ENCODE peak calls at places on chromosomes 11 and 22, in five cellular contexts. J is prostate gland, Z is transverse colon, N is lower leg skin, S is sigmoid colon. G is an unnamed sample.

GRCh38 chr11:126311464-126312291 is 7.8 kb downstream of the DCPS start:
- DNase-seq in J (no peak), Z (peak; percentile 22), N (no peak), S (peak; percentile 40), G (no peak)

GRCh38 chr11:25566298-25567200 is 765.4 kb upstream of the ANO3 start:
- DNase-seq in J (no peak), Z (no peak), N (no peak), S (peak; percentile 64), G (peak; percentile 17)

GRCh38 chr22:36081023-36081431 is 52.4 kb upstream of the RBFOX2 start:
- DNase-seq in J (no peak), Z (peak; percentile 26), N (no peak), S (peak; percentile 88), G (no peak)

GRCh38 chr11:117479372-117479771 is 151.7 kb downstream of the CEP164 start:
- DNase-seq in J (no peak), Z (no peak), N (no peak), S (no peak), G (no peak)

GRCh38 chr11:107562647-107563208 is 2.8 kb downstream of the ALKBH8 start:
- DNase-seq in J (no peak), Z (no peak), N (no peak), S (no peak), G (no peak)

GRCh38 chr11:66881436-66881835 is 24.6 kb downstream of the LRFN4 start:
- DNase-seq in J (no peak), Z (no peak), N (no peak), S (no peak), G (no peak)

GRCh38 chr11:34604216-34604615 is 16.7 kb upstream of the EHF start:
- DNase-seq in J (no peak), Z (no peak), N (no peak), S (no peak), G (no peak)

GRCh38 chr11:5603326-5603725 is 6.9 kb downstream of the TRIM6 start:
- DNase-seq in J (no peak), Z (no peak), N (peak; percentile 58), S (no peak), G (no peak)

GRCh38 chr22:30104501-30105156 is 24.4 kb downstream of the HORMAD2 start:
- DNase-seq in J (no peak), Z (no peak), N (no peak), S (no peak), G (no peak)

GRCh38 chr11:60762851-60763691 is 6.4 kb downstream of the MS4A15 start:
- DNase-seq in J (no peak), Z (no peak), N (no peak), S (no peak), G (no peak)

GRCh38 chr11:121081320-121081719 is 19.7 kb upstream of the TECTA start:
- DNase-seq in J (no peak), Z (no peak), N (no peak), S (no peak), G (no peak)

GRCh38 chr11:105720096-105720495 is 110.2 kb downstream of the GRIA4 start:
- DNase-seq in J (no peak), Z (no peak), N (no peak), S (no peak), G (no peak)

GRCh38 chr22:24583221-24583971 is 9.5 kb downstream of the LRRC75B start:
- DNase-seq in J (no peak), Z (peak; percentile 32), N (no peak), S (no peak), G (peak; percentile 73)

GRCh38 chr22:30559889-30560288 is 13.3 kb upstream of the SEC14L6 start:
- DNase-seq in J (no peak), Z (no peak), N (no peak), S (no peak), G (no peak)

GRCh38 chr22:26975865-26976264 is 318.5 kb downstream of the MIAT start:
- DNase-seq in J (no peak), Z (no peak), N (peak; percentile 6), S (no peak), G (no peak)

GRCh38 chr11:85301895-85302678 is 325.1 kb downstream of the DLG2 start:
- DNase-seq in J (no peak), Z (no peak), N (no peak), S (no peak), G (no peak)

GRCh38 chr11:130992788-130993187 is 76.5 kb upstream of the SNX19 start:
- DNase-seq in J (no peak), Z (no peak), N (no peak), S (no peak), G (no peak)

GRCh38 chr22:37205046-37205445 is 7.2 kb downstream of the SSTR3 start:
- DNase-seq in J (no peak), Z (no peak), N (no peak), S (no peak), G (no peak)

GRCh38 chr22:28983788-28984441 is 77.7 kb downstream of the C22orf31 start:
- DNase-seq in J (no peak), Z (no peak), N (no peak), S (no peak), G (no peak)

GRCh38 chr11:125916683-125917337 is 12.5 kb downstream of the DDX25 start:
- DNase-seq in J (no peak), Z (peak; percentile 82), N (no peak), S (no peak), G (no peak)

GRCh38 chr11:86673055-86673843 is 833 bp upstream of the ME3 start:
- DNase-seq in J (no peak), Z (no peak), N (no peak), S (no peak), G (no peak)

GRCh38 chr11:86671386-86672006 is 920 bp downstream of the ME3 start:
- DNase-seq in J (peak; percentile 87), Z (peak; percentile 82), N (peak; percentile 96), S (peak; percentile 92), G (peak; percentile 86)

GRCh38 chr11:86673872-86674750 is 1.7 kb upstream of the ME3 start:
- DNase-seq in J (no peak), Z (peak; percentile 53), N (no peak), S (no peak), G (no peak)

GRCh38 chr11:86670179-86670578 is 2.2 kb downstream of the ME3 start:
- DNase-seq in J (no peak), Z (no peak), N (no peak), S (no peak), G (no peak)

GRCh38 chr11:86672007-86672621 is at the start of gene ME3:
- DNase-seq in J (peak; percentile 55), Z (peak; percentile 72), N (peak; percentile 93), S (peak; percentile 89), G (peak; percentile 72)
- TF ChIP-seq POLR2A in J (no peak), Z (peak; percentile 64), N (no peak), S (no peak), G (no peak)

DNA sequence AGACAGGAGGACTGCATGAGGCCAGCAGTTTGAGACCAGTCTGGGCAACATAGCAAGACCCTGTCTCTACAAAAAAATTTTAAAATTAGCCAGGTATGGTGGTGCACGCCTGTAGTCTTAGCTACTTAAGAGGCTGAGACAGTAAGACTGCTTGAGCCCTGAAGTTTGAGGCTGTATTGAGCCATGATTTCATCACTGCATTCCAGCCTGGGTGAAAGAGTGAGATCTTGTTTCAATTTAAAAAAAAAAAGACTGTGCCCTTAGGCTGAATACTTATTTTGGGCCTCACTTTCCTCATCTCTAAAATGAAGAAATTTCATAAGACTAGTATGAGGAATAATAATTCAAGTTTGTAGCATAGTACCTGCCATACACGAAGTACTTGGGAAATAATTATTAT is 6.9 kb downstream of the AQP11 start:
- DNase-seq in J (no peak), Z (no peak), N (no peak), S (no peak), G (no peak)
- H3K4me3 ChIP-seq in J (no peak overlapping the region), Z (no peak overlapping the region), N (no peak overlapping the region), S (no peak overlapping the region), G (no peak overlapping the region)

DNA sequence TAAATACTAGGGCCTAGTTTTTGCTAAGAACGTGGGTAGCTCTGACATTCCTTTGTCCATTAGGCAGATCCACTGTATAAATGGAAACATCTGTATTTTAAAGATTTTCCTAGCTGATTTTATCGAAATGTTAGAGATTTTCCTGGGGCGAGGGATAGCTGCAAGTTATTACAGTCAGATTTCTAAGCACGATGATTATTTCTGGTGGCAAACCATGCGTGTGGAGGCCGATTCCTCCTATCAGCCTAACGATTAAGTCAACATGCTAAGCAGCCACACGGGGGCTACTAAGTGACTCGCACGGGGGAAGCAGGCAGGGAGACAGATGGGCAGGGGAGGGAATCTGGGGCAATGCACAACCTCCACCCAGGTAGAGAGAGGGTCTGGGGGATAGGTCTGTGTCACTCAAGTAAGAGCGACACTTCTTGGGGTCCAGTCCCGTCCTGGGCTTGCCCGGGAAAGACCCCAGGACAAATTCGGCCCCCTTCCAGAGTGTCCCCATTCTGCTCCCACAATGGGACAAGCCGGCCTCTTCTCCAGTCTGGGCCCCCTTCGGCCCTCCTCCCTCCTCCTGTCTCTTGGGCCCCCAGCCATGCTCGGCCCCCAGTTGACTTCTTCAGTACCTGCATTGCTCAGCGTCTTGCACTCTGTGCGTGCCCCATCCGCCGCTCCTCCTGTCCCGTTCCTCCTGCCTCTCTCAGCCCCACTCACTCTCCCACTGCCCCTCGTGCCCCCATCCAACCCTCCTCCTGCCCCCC is 571 bp downstream of the C11orf24 start:
- DNase-seq in J (no peak), Z (peak; percentile 68), N (peak; percentile 92), S (peak; percentile 79), G (peak; percentile 74)
- TF ChIP-seq POLR2A in J (no peak), Z (no peak), N (no peak), S (no peak), G (no peak)

GRCh38 chr11:65572356-65573043 is at the start of gene FAM89B:
- DNase-seq in J (peak; percentile 89), Z (peak; percentile 95), N (peak; percentile 98), S (peak; percentile 97), G (peak; percentile 95)

GRCh38 chr11:65569164-65569972 is 909 bp upstream of the ZNRD2 start:
- DNase-seq in J (no peak), Z (no peak), N (no peak), S (no peak), G (no peak)

GRCh38 chr11:65569973-65570918 is at the start of gene ZNRD2:
- DNase-seq in J (peak; percentile 97), Z (peak; percentile 98), N (peak; percentile 99), S (peak; percentile 100), G (peak; percentile 99)

GRCh38 chr11:65571940-65572339 is 398 bp upstream of the FAM89B start:
- DNase-seq in J (no peak), Z (peak; percentile 44), N (no peak), S (no peak), G (no peak)

DNA sequence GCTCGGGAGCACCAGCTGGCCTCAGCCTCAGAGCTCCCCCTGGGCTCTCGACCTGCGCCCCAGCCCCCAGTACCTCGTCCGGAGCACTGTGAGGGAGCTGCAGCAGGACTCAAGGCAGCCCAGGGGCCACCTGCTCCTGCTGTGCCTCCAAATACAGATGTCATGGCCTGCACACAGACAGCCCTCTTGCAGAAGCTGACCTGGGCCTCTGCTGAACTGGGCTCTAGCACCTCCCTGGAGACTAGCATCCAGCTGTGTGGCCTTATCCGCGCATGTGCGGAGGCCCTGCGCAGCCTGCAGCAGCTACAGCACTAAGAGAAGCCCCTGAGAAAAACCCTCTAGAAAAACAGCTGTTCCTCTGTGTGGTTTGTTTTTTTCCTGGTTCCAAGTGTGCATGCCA is 918 bp upstream of the FAM89B start:
- DNase-seq in J (no peak), Z (peak; percentile 11), N (no peak), S (peak; percentile 66), G (no peak)
- H3K4me3 ChIP-seq in J (no peak overlapping the region), Z (no peak overlapping the region), N (no peak overlapping the region), S (peak overlapping the region; percentile 71), G (no peak overlapping the region)